ENCODE peak calls at places on chromosomes 2 and 18, in eight cellular contexts. A, C, Z, N, H, W, F and Y are unnamed samples.

GRCh38 chr2:102735431-102736130 is 26.2 kb upstream of the TMEM182 start:
- DNase-seq in A (peak), C (no peak), Z (no peak), N (peak), H (no peak), W (no peak), F (no peak), Y (peak)

GRCh38 chr18:67117804-67118203 is 398.7 kb downstream of the DSEL start:
- DNase-seq in A (no peak), C (no peak), Z (no peak), N (peak), H (no peak), W (no peak), F (no peak), Y (peak)

GRCh38 chr2:107263596-107264090 is 377.7 kb upstream of the ST6GAL2 start:
- DNase-seq in A (no peak), C (no peak), Z (no peak), N (no peak), H (no peak), W (no peak), F (no peak), Y (no peak)

GRCh38 chr2:27752551-27753237 is 18.8 kb upstream of the MRPL33 start:
- DNase-seq in A (peak), C (no peak), Z (no peak), N (no peak), H (no peak), W (no peak), F (no peak), Y (no peak)

GRCh38 chr18:59428018-59428417 is 69.0 kb upstream of the LMAN1 start:
- DNase-seq in A (no peak), C (no peak), Z (no peak), N (no peak), H (no peak), W (no peak), F (no peak), Y (no peak)

GRCh38 chr2:173400760-173401159 is 46.1 kb downstream of the CDCA7 start:
- DNase-seq in A (no peak), C (no peak), Z (no peak), N (no peak), H (no peak), W (no peak), F (peak), Y (no peak)

GRCh38 chr2:217338306-217338916 is 478.5 kb upstream of the TNP1 start:
- DNase-seq in A (peak), C (no peak), Z (no peak), N (peak), H (no peak), W (no peak), F (peak), Y (peak)

GRCh38 chr2:63698825-63699548 is 110.2 kb downstream of the MDH1 start:
- DNase-seq in A (peak), C (peak), Z (no peak), N (peak), H (no peak), W (peak), F (peak), Y (peak)

GRCh38 chr2:149084924-149085795 is 46.7 kb downstream of the LYPD6B start:
- DNase-seq in A (no peak), C (no peak), Z (no peak), N (peak), H (no peak), W (no peak), F (no peak), Y (no peak)

GRCh38 chr2:206979365-206979764 is 40.0 kb downstream of the CPO start:
- DNase-seq in A (no peak), C (no peak), Z (no peak), N (no peak), H (no peak), W (no peak), F (no peak), Y (no peak)

GRCh38 chr18:71899707-71900483 is 644.2 kb downstream of the CBLN2 start:
- DNase-seq in A (no peak), C (no peak), Z (no peak), N (no peak), H (no peak), W (no peak), F (no peak), Y (no peak)

GRCh38 chr18:9191658-9192256 is 55.2 kb downstream of the ANKRD12 start:
- DNase-seq in A (peak), C (no peak), Z (no peak), N (no peak), H (no peak), W (no peak), F (no peak), Y (no peak)

GRCh38 chr18:13266208-13267100 is 47.9 kb downstream of the LDLRAD4 start:
- DNase-seq in A (no peak), C (peak), Z (no peak), N (no peak), H (no peak), W (no peak), F (no peak), Y (no peak)

GRCh38 chr2:23843051-23843976 is 83.6 kb downstream of the ATAD2B start:
- DNase-seq in A (no peak), C (no peak), Z (no peak), N (peak), H (no peak), W (no peak), F (no peak), Y (peak)

GRCh38 chr18:21386523-21387240 is 144.7 kb downstream of the GREB1L start:
- DNase-seq in A (no peak), C (no peak), Z (no peak), N (no peak), H (no peak), W (no peak), F (no peak), Y (no peak)

GRCh38 chr2:96869281-96869823 is 528 bp downstream of the SEMA4C start:
- DNase-seq in A (peak), C (peak), Z (no peak), N (peak), H (no peak), W (peak), F (peak), Y (peak)

GRCh38 chr2:63663013-63663864 is 74.5 kb downstream of the MDH1 start:
- DNase-seq in A (no peak), C (no peak), Z (no peak), N (peak), H (no peak), W (no peak), F (peak), Y (peak)

GRCh38 chr2:10909050-10909995 is 2.4 kb upstream of the KCNF1 start:
- DNase-seq in A (no peak), C (no peak), Z (no peak), N (no peak), H (no peak), W (no peak), F (peak), Y (no peak)

GRCh38 chr2:1937480-1937879 is 193.2 kb upstream of the PXDN start:
- DNase-seq in A (no peak), C (no peak), Z (no peak), N (no peak), H (no peak), W (no peak), F (no peak), Y (no peak)

GRCh38 chr2:1775511-1776035 is 31.3 kb upstream of the PXDN start:
- DNase-seq in A (no peak), C (no peak), Z (no peak), N (no peak), H (no peak), W (no peak), F (no peak), Y (no peak)

GRCh38 chr2:172311921-172312345 is 115.5 kb upstream of the ITGA6 start:
- DNase-seq in A (no peak), C (peak), Z (no peak), N (peak), H (no peak), W (no peak), F (no peak), Y (no peak)